ENCODE peak calls at places on chromosomes 12 and 14, in six cellular contexts. M, O, R, W, C and J are unnamed samples.

GRCh38 chr12:51065530-51065929 is 17.4 kb downstream of the LETMD1 start:
- DNase-seq in M (no peak), O (no peak), R (no peak), W (no peak), C (no peak), J (peak; percentile 9)

GRCh38 chr12:23816394-23816851 is 133.0 kb downstream of the SOX5 start:
- DNase-seq in M (no peak), O (no peak), R (no peak), W (peak; percentile 91), C (no peak), J (no peak)

GRCh38 chr14:55129428-55130193 is 559 bp downstream of the LGALS3 start:
- DNase-seq in M (peak; percentile 58), O (peak; percentile 65), R (peak; percentile 80), W (peak; percentile 72), C (peak; percentile 45), J (peak; percentile 73)

GRCh38 chr12:29609431-29610215 is 112.1 kb upstream of the OVCH1 start:
- DNase-seq in M (no peak), O (no peak), R (no peak), W (no peak), C (no peak), J (no peak)

GRCh38 chr12:23855813-23856212 is 93.7 kb downstream of the SOX5 start:
- DNase-seq in M (no peak), O (no peak), R (no peak), W (no peak), C (no peak), J (no peak)

GRCh38 chr12:63151898-63152700 is 1.1 kb upstream of the AVPR1A start:
- DNase-seq in M (peak; percentile 68), O (peak; percentile 29), R (peak; percentile 75), W (peak; percentile 89), C (no peak), J (peak; percentile 51)

GRCh38 chr14:56807586-56808168 is 2.6 kb downstream of the OTX2 start:
- DNase-seq in M (no peak), O (no peak), R (no peak), W (peak; percentile 41), C (no peak), J (no peak)

GRCh38 chr12:30795660-30796507 is 41.1 kb upstream of the CAPRIN2 start:
- DNase-seq in M (peak; percentile 85), O (no peak), R (peak; percentile 68), W (peak; percentile 91), C (peak; percentile 48), J (peak; percentile 83)

GRCh38 chr12:32261638-32262037 is 137.7 kb upstream of the FGD4 start:
- DNase-seq in M (no peak), O (no peak), R (no peak), W (peak; percentile 62), C (no peak), J (no peak)

GRCh38 chr14:105312973-105313372 is 1.6 kb upstream of the PACS2 start:
- DNase-seq in M (no peak), O (no peak), R (no peak), W (no peak), C (no peak), J (no peak)

GRCh38 chr12:9741726-9742125 is 8.8 kb upstream of the CLECL1 start:
- DNase-seq in M (no peak), O (no peak), R (no peak), W (no peak), C (peak; percentile 67), J (no peak)

GRCh38 chr12:32273712-32274111 is 125.6 kb upstream of the FGD4 start:
- DNase-seq in M (no peak), O (no peak), R (no peak), W (peak; percentile 66), C (peak; percentile 59), J (no peak)

GRCh38 chr14:63465347-63465746 is 77.8 kb downstream of the PPP2R5E start:
- DNase-seq in M (no peak), O (no peak), R (no peak), W (no peak), C (no peak), J (no peak)

GRCh38 chr12:84913151-84913550 is 552 bp upstream of the SLC6A15 start:
- DNase-seq in M (no peak), O (no peak), R (peak; percentile 62), W (peak; percentile 61), C (no peak), J (peak; percentile 79)

GRCh38 chr14:96806836-96807235 is 9.7 kb downstream of the VRK1 start:
- DNase-seq in M (no peak), O (no peak), R (peak; percentile 23), W (no peak), C (no peak), J (no peak)

GRCh38 chr12:21773263-21773741 is 1.2 kb downstream of the KCNJ8 start:
- DNase-seq in M (no peak), O (no peak), R (peak; percentile 34), W (peak; percentile 87), C (no peak), J (peak; percentile 5)

GRCh38 chr12:29690728-29691127 is 93.0 kb downstream of the TMTC1 start:
- DNase-seq in M (no peak), O (no peak), R (no peak), W (no peak), C (no peak), J (no peak)

GRCh38 chr12:26954027-26954426 is 15.8 kb downstream of the FGFR1OP2 start:
- DNase-seq in M (no peak), O (no peak), R (no peak), W (no peak), C (no peak), J (no peak)

GRCh38 chr12:85804663-85805062 is 31.5 kb downstream of the RASSF9 start:
- DNase-seq in M (no peak), O (no peak), R (peak; percentile 60), W (no peak), C (no peak), J (peak; percentile 49)

GRCh38 chr12:89873745-89874144 is 165.1 kb upstream of the ATP2B1 start:
- DNase-seq in M (no peak), O (no peak), R (peak; percentile 35), W (no peak), C (no peak), J (no peak)
- TF ChIP-seq CTCF in M (no peak), O (no peak), R (no peak), W (no peak), C (no peak), J (no peak)

DNA sequence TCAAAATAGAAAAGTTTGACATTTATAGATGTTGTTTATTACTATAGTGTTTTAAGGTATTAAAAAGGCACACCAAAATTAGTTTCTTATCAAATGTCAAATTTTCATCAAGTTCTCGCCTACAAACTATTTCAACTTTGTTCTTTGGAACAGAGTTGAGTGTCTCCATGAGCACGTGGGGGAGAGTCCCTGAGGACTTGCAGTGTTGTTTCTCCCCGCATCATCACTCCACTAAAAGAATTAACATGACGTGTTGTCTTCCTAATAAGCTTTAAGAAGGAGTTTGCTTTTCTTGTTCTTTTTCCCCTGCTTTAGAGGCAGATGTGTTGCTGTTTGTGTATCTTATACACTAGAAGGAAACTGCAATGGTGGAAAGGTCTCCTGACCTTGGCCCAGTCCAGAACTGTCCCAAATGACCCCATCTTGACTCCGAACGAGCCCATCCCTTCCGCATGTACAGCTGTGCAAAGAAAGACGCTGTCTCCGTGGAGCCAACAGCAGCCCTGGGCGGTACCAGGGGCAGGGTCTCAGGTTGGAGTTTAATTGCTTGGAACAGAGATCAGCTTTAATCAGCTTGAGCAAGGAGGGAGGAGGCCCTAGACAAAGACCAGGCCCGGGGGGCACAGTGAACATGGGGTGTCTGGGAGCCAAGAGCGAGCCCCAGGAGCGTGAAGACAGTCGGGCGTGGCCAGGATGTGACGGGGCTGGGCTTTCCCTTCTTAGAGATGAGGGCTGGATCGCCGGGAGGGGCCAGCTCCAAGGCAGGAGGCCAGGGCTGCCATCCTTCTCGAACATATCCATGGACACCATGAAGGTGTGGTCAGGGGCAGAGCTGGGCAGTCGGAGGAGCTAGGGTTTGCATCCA is 215.5 kb upstream of the RTL1 start:
- DNase-seq in M (no peak), O (peak; percentile 10), R (no peak), W (no peak), C (peak; percentile 4), J (no peak)
- TF ChIP-seq CTCF in M (no peak), O (no peak), R (no peak), W (no peak), C (no peak), J (no peak)

DNA sequence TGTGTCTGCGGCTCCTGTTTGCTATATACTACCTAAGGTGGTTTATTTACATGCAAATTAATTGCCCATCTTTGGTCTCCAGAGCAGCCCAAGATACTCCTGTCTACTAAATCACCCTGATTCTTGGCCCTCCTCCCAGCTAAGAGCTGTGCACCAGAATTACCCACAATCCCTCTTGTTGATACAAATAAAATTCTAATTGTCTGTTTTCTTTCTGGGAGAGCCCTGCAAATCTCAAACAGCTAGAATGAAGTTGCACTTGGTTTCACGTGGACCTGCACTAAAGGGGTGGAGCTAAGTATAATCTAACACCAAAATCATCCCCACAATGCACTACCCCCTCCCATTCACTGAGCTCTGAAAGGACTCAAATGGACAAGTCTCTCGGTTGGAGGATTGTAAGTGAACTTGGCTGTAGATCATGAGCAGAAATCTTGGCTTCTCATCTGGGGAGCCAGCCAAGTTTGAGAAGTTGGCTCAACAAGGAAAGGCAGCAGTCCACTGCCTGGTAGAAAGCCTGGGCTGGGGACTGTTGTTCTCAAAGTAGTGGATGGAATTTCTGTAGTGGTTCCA is 6.6 kb downstream of the MAX start:
- DNase-seq in M (no peak), O (no peak), R (peak; percentile 91), W (no peak), C (no peak), J (no peak)
- TF ChIP-seq CTCF in M (no peak), O (no peak), R (no peak), W (no peak), C (no peak), J (no peak)

GRCh38 chr12:129902371-129903091 is 1.3 kb downstream of the TMEM132D start:
- DNase-seq in M (no peak), O (no peak), R (no peak), W (peak; percentile 29), C (no peak), J (no peak)

GRCh38 chr12:129900306-129900705 is 3.5 kb downstream of the TMEM132D start:
- DNase-seq in M (no peak), O (no peak), R (no peak), W (no peak), C (no peak), J (no peak)

GRCh38 chr12:129901256-129901655 is 2.6 kb downstream of the TMEM132D start:
- DNase-seq in M (no peak), O (no peak), R (peak; percentile 43), W (no peak), C (no peak), J (peak; percentile 67)

GRCh38 chr12:129903092-129903945 is 506 bp downstream of the TMEM132D start:
- DNase-seq in M (no peak), O (no peak), R (no peak), W (peak; percentile 33), C (no peak), J (no peak)

DNA sequence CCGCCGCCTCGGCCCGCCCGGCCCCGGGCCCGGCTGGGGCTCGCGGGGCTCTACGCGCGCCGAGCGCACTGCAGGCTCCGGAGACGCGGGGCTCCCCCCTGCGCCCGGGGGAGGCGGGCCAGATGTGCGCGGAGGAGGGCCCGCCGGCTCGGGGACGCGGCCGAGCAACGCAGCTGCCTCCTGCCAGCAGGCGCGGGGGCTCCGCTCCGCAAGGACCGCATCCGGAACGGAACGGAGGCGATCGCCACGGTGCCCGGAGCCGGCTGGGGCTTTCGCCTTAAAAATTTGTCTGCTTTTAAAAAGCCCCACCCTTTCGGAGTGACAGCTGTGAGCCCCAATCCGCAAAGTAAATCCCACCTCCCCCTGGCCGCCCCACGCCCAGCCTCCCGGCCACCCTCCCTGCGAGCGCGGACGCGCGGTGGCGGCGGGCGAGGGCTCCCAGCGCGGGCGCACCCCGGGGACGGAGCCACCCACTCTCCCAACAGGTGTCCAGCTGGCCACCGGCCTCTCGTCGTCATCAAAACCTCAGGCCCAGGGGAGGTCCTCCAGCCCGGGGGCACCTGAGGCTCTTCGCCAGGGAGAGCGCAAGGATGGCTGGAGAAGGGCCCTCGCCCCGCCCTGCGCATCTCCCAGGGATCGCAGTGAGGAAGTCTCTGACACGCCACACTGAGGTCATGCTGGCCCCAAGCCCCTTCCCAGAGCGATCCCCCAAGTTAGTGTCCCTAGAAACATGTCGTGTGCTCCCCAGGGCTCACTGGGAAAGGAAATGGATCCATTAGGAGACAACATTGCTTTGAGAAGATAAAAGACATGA is at the start of gene TMEM132D:
- DNase-seq in M (no peak), O (no peak), R (no peak), W (peak; percentile 60), C (no peak), J (no peak)
- TF ChIP-seq CTCF in M (no peak), O (no peak), R (no peak), W (no peak), C (no peak), J (no peak)